ENCODE peak calls at places on chromosomes 2 and 18, in seven cellular contexts. One of them, this sample, is unnamed.

GRCh38 chr2:51420521-51420920 is 388.6 kb upstream of the NRXN1 start:
- DNase-seq in nephron progenitor cell: no peak
- DNase-seq in left ventricle myocardium inferior: no peak
- DNase-seq in WTC11: no peak
- DNase-seq in HFF-Myc: no peak
- DNase-seq in cardiac muscle cell: peak
- DNase-seq in GM23338: no peak
- DNase-seq in this sample: no peak

GRCh38 chr2:151379191-151379590 is 21.8 kb downstream of the TNFAIP6 start:
- DNase-seq in cardiac muscle cell: peak
- DNase-seq in HFF-Myc: no peak
- DNase-seq in nephron progenitor cell: no peak
- DNase-seq in left ventricle myocardium inferior: no peak
- DNase-seq in WTC11: no peak
- DNase-seq in GM23338: no peak
- DNase-seq in this sample: no peak

GRCh38 chr2:36708119-36708741 is 11.7 kb downstream of the VIT start:
- DNase-seq in nephron progenitor cell: no peak
- DNase-seq in HFF-Myc: peak
- DNase-seq in cardiac muscle cell: peak
- DNase-seq in left ventricle myocardium inferior: no peak
- DNase-seq in WTC11: no peak
- DNase-seq in GM23338: no peak
- DNase-seq in this sample: no peak

GRCh38 chr2:29691386-29691950 is 229.9 kb downstream of the ALK start:
- DNase-seq in GM23338: no peak
- DNase-seq in nephron progenitor cell: no peak
- DNase-seq in HFF-Myc: no peak
- DNase-seq in left ventricle myocardium inferior: no peak
- DNase-seq in cardiac muscle cell: no peak
- DNase-seq in WTC11: no peak
- DNase-seq in this sample: no peak

GRCh38 chr2:20171445-20171977 is 53.4 kb downstream of the SDC1 start:
- DNase-seq in GM23338: no peak
- DNase-seq in HFF-Myc: no peak
- DNase-seq in nephron progenitor cell: no peak
- DNase-seq in left ventricle myocardium inferior: no peak
- DNase-seq in WTC11: no peak
- DNase-seq in cardiac muscle cell: no peak
- DNase-seq in this sample: no peak

GRCh38 chr2:162056796-162057399 is 17.1 kb downstream of the DPP4 start:
- DNase-seq in HFF-Myc: no peak
- DNase-seq in GM23338: no peak
- DNase-seq in nephron progenitor cell: no peak
- DNase-seq in WTC11: no peak
- DNase-seq in left ventricle myocardium inferior: no peak
- DNase-seq in cardiac muscle cell: no peak
- DNase-seq in this sample: no peak

GRCh38 chr18:59517446-59518171 is 158.5 kb upstream of the LMAN1 start:
- DNase-seq in GM23338: peak
- DNase-seq in HFF-Myc: no peak
- DNase-seq in nephron progenitor cell: peak
- DNase-seq in cardiac muscle cell: peak
- DNase-seq in WTC11: peak
- DNase-seq in left ventricle myocardium inferior: no peak
- DNase-seq in this sample: no peak

GRCh38 chr2:169222665-169223064 is 139.7 kb downstream of the LRP2 start:
- DNase-seq in cardiac muscle cell: no peak
- DNase-seq in nephron progenitor cell: no peak
- DNase-seq in HFF-Myc: no peak
- DNase-seq in WTC11: no peak
- DNase-seq in GM23338: no peak
- DNase-seq in left ventricle myocardium inferior: no peak
- DNase-seq in this sample: no peak

GRCh38 chr2:226794077-226794670 is 5.4 kb downstream of the IRS1 start:
- DNase-seq in nephron progenitor cell: no peak
- DNase-seq in HFF-Myc: no peak
- DNase-seq in cardiac muscle cell: no peak
- DNase-seq in GM23338: no peak
- DNase-seq in WTC11: no peak
- DNase-seq in left ventricle myocardium inferior: no peak
- DNase-seq in this sample: no peak

GRCh38 chr2:45839388-45840251 is 188.1 kb downstream of the PRKCE start:
- DNase-seq in GM23338: no peak
- DNase-seq in HFF-Myc: no peak
- DNase-seq in cardiac muscle cell: peak
- DNase-seq in left ventricle myocardium inferior: no peak
- DNase-seq in WTC11: no peak
- DNase-seq in nephron progenitor cell: no peak
- DNase-seq in this sample: no peak

GRCh38 chr2:100136310-100136709 is 6.1 kb downstream of the AFF3 start:
- DNase-seq in nephron progenitor cell: no peak
- DNase-seq in WTC11: no peak
- DNase-seq in left ventricle myocardium inferior: no peak
- DNase-seq in HFF-Myc: no peak
- DNase-seq in GM23338: no peak
- DNase-seq in cardiac muscle cell: no peak
- DNase-seq in this sample: no peak

GRCh38 chr2:216546646-216547403 is 48.2 kb downstream of the RPL37A start:
- DNase-seq in nephron progenitor cell: no peak
- DNase-seq in left ventricle myocardium inferior: no peak
- DNase-seq in cardiac muscle cell: no peak
- DNase-seq in WTC11: no peak
- DNase-seq in HFF-Myc: no peak
- DNase-seq in GM23338: no peak
- DNase-seq in this sample: no peak

GRCh38 chr18:49747876-49748275 is 65.5 kb downstream of the ACAA2 start:
- DNase-seq in GM23338: peak
- DNase-seq in HFF-Myc: peak
- DNase-seq in WTC11: no peak
- DNase-seq in nephron progenitor cell: no peak
- DNase-seq in left ventricle myocardium inferior: no peak
- DNase-seq in cardiac muscle cell: peak
- DNase-seq in this sample: no peak

GRCh38 chr18:286515-287310 is 18.9 kb upstream of the THOC1 start:
- DNase-seq in nephron progenitor cell: no peak
- DNase-seq in WTC11: no peak
- DNase-seq in cardiac muscle cell: peak
- DNase-seq in GM23338: peak
- DNase-seq in HFF-Myc: no peak
- DNase-seq in left ventricle myocardium inferior: no peak
- DNase-seq in this sample: no peak

GRCh38 chr2:187580462-187581124 is 26.4 kb upstream of the TFPI start:
- DNase-seq in left ventricle myocardium inferior: no peak
- DNase-seq in nephron progenitor cell: no peak
- DNase-seq in WTC11: no peak
- DNase-seq in HFF-Myc: peak
- DNase-seq in cardiac muscle cell: peak
- DNase-seq in GM23338: peak
- DNase-seq in this sample: no peak
- TF ChIP-seq CTCF in left ventricle myocardium inferior: peak
- TF ChIP-seq CTCF in nephron progenitor cell: no peak
- TF ChIP-seq CTCF in WTC11: no peak
- TF ChIP-seq CTCF in HFF-Myc: peak
- TF ChIP-seq CTCF in cardiac muscle cell: peak
- TF ChIP-seq CTCF in GM23338: peak
- TF ChIP-seq CTCF in this sample: no peak

GRCh38 chr2:47373747-47374146 is 29.2 kb upstream of the MSH2 start:
- DNase-seq in nephron progenitor cell: no peak
- DNase-seq in WTC11: peak
- DNase-seq in GM23338: peak
- DNase-seq in left ventricle myocardium inferior: no peak
- DNase-seq in cardiac muscle cell: no peak
- DNase-seq in HFF-Myc: no peak
- DNase-seq in this sample: no peak
- TF ChIP-seq CTCF in nephron progenitor cell: no peak
- TF ChIP-seq CTCF in WTC11: no peak
- TF ChIP-seq CTCF in GM23338: peak
- TF ChIP-seq CTCF in left ventricle myocardium inferior: peak
- TF ChIP-seq CTCF in cardiac muscle cell: no peak
- TF ChIP-seq CTCF in HFF-Myc: no peak
- TF ChIP-seq CTCF in this sample: no peak

GRCh38 chr2:232979871-232980461 is 33.1 kb downstream of the NGEF start:
- DNase-seq in nephron progenitor cell: no peak
- DNase-seq in WTC11: no peak
- DNase-seq in left ventricle myocardium inferior: no peak
- DNase-seq in HFF-Myc: no peak
- DNase-seq in GM23338: no peak
- DNase-seq in cardiac muscle cell: peak
- DNase-seq in this sample: no peak
- TF ChIP-seq CTCF in nephron progenitor cell: no peak
- TF ChIP-seq CTCF in WTC11: no peak
- TF ChIP-seq CTCF in left ventricle myocardium inferior: no peak
- TF ChIP-seq CTCF in HFF-Myc: peak
- TF ChIP-seq CTCF in GM23338: peak
- TF ChIP-seq CTCF in cardiac muscle cell: no peak
- TF ChIP-seq CTCF in this sample: no peak

DNA sequence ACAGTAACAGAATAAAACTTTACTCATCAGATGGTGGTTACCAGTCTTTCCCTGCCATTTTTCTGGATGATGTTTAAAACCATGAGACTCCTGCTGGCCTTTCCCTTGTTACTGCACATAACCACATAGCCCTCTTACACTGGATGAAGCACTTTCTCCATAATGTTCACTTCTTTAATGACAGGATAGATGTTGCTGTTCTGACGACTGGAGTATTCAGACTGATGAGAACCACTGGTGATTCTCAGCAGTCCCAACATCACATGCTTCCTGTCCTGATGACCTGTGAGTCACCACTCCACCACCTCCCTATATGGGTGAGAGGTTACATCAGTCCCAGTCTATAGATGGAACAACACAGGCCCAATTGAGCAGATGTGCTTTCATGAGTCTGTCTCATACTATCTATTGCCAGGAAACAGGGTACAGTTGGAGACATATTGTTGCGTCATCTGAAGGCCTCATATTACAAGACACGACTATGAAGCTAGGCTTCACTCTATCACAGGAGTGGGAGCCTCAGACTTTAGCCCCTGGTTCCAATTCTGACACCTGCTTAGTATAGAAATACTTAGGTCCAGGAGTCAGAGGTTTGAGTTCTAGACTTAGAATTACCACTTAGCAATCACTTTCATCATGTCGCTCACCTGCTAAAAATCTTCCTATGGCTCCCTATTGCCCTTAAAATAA is 145.7 kb upstream of the KLF7 start:
- DNase-seq in WTC11: no peak
- DNase-seq in HFF-Myc: peak
- DNase-seq in GM23338: no peak
- DNase-seq in cardiac muscle cell: peak
- DNase-seq in nephron progenitor cell: no peak
- DNase-seq in left ventricle myocardium inferior: no peak
- DNase-seq in this sample: no peak
- TF ChIP-seq CTCF in WTC11: no peak
- TF ChIP-seq CTCF in HFF-Myc: peak
- TF ChIP-seq CTCF in GM23338: peak
- TF ChIP-seq CTCF in cardiac muscle cell: peak
- TF ChIP-seq CTCF in nephron progenitor cell: no peak
- TF ChIP-seq CTCF in left ventricle myocardium inferior: peak
- TF ChIP-seq CTCF in this sample: no peak

DNA sequence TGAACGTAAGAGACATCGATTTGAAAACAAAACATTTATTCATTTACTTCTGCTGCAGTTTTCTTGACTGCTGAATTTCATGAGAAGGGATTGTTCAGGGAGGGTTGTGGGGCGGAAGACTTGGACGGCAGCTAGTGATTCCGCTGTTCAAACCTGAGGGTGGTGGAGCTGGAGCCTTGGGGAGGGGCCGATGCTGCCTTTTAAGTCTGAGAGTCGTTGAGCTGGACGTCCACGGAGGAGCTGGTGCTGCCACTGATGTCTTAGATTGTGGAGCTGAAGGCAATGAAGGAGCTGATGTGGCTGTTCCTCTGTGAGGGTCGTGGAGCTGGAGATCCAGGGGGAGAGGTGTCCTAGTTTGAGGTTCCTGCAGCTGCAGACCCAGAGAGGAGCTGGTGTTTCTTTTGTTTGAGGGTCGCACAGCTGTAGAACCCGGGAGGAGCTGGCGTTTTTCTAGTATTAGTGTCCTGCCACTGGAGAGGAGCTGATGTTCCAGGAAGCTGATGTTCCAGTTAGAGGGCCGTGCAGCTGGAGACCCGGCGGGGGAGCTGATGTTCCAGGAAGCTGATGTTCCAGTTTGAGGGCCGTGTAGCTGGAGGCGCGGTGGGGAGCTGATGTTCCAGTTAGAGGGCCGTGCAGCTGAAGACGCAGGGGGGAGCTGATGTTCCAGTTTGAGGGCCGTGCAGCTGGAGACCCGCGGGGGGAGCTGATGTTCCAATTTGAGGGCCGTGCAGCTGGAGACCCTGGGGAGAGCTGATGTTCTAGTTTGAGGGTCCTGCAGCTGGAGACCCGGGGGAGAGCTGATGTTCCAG is 150.9 kb downstream of the RTP5 start:
- DNase-seq in left ventricle myocardium inferior: peak
- DNase-seq in HFF-Myc: no peak
- DNase-seq in GM23338: no peak
- DNase-seq in WTC11: no peak
- DNase-seq in nephron progenitor cell: no peak
- DNase-seq in cardiac muscle cell: peak
- DNase-seq in this sample: no peak
- TF ChIP-seq CTCF in left ventricle myocardium inferior: peak
- TF ChIP-seq CTCF in HFF-Myc: no peak
- TF ChIP-seq CTCF in GM23338: peak
- TF ChIP-seq CTCF in WTC11: no peak
- TF ChIP-seq CTCF in nephron progenitor cell: no peak
- TF ChIP-seq CTCF in cardiac muscle cell: peak
- TF ChIP-seq CTCF in this sample: no peak

GRCh38 chr2:84880395-84880644 is 564 bp downstream of the TRABD2A start:
- DNase-seq in cardiac muscle cell: no peak
- DNase-seq in left ventricle myocardium inferior: no peak
- DNase-seq in WTC11: no peak
- DNase-seq in nephron progenitor cell: no peak
- DNase-seq in HFF-Myc: no peak
- DNase-seq in GM23338: peak
- DNase-seq in this sample: no peak
- TF ChIP-seq CTCF in cardiac muscle cell: no peak
- TF ChIP-seq CTCF in left ventricle myocardium inferior: no peak
- TF ChIP-seq CTCF in WTC11: no peak
- TF ChIP-seq CTCF in nephron progenitor cell: no peak
- TF ChIP-seq CTCF in HFF-Myc: no peak
- TF ChIP-seq CTCF in GM23338: no peak
- TF ChIP-seq CTCF in this sample: no peak

GRCh38 chr2:75246441-75247167 is 47.3 kb upstream of the TACR1 start:
- DNase-seq in HFF-Myc: no peak
- DNase-seq in GM23338: no peak
- DNase-seq in WTC11: no peak
- DNase-seq in cardiac muscle cell: no peak
- DNase-seq in nephron progenitor cell: no peak
- DNase-seq in left ventricle myocardium inferior: no peak
- DNase-seq in this sample: no peak

GRCh38 chr2:75237296-75237695 is 38.0 kb upstream of the TACR1 start:
- DNase-seq in nephron progenitor cell: no peak
- DNase-seq in GM23338: no peak
- DNase-seq in cardiac muscle cell: no peak
- DNase-seq in HFF-Myc: no peak
- DNase-seq in left ventricle myocardium inferior: no peak
- DNase-seq in WTC11: no peak
- DNase-seq in this sample: no peak

GRCh38 chr2:75238670-75239330 is 39.5 kb upstream of the TACR1 start:
- DNase-seq in GM23338: no peak
- DNase-seq in HFF-Myc: no peak
- DNase-seq in nephron progenitor cell: no peak
- DNase-seq in left ventricle myocardium inferior: no peak
- DNase-seq in cardiac muscle cell: peak
- DNase-seq in WTC11: no peak
- DNase-seq in this sample: no peak

GRCh38 chr2:75243219-75243618 is 43.9 kb upstream of the TACR1 start:
- DNase-seq in WTC11: no peak
- DNase-seq in HFF-Myc: no peak
- DNase-seq in cardiac muscle cell: no peak
- DNase-seq in GM23338: no peak
- DNase-seq in nephron progenitor cell: no peak
- DNase-seq in left ventricle myocardium inferior: no peak
- DNase-seq in this sample: no peak

GRCh38 chr2:75241696-75242095 is 42.4 kb upstream of the TACR1 start:
- DNase-seq in HFF-Myc: no peak
- DNase-seq in cardiac muscle cell: peak
- DNase-seq in nephron progenitor cell: no peak
- DNase-seq in GM23338: peak
- DNase-seq in WTC11: no peak
- DNase-seq in left ventricle myocardium inferior: no peak
- DNase-seq in this sample: no peak
- TF ChIP-seq CTCF in HFF-Myc: peak
- TF ChIP-seq CTCF in cardiac muscle cell: peak
- TF ChIP-seq CTCF in nephron progenitor cell: no peak
- TF ChIP-seq CTCF in GM23338: peak
- TF ChIP-seq CTCF in WTC11: no peak
- TF ChIP-seq CTCF in left ventricle myocardium inferior: no peak
- TF ChIP-seq CTCF in this sample: no peak